ENCODE peak calls at places on chromosomes 2 and 18, in five cellular contexts. T is NCI-H1417, B is fibroblast of lung, Y is foreskin fibroblast, R is GM12864. I is an unnamed sample.

GRCh38 chr2:175454953-175455389 is 273.5 kb upstream of the ATP5MC3 start:
- DNase-seq in T (no peak), B (no peak), Y (no peak), R (no peak), I (no peak)

GRCh38 chr2:100859902-100860301 is 40.0 kb downstream of the NPAS2 start:
- DNase-seq in T (no peak), B (no peak), Y (no peak), R (no peak), I (no peak)

GRCh38 chr2:109157563-109158105 is 28.6 kb downstream of the SH3RF3 start:
- DNase-seq in T (no peak), B (no peak), Y (no peak), R (no peak), I (no peak)

GRCh38 chr2:17166506-17166905 is 351.7 kb downstream of the RAD51AP2 start:
- DNase-seq in T (peak), B (peak), Y (peak), R (no peak), I (no peak)

GRCh38 chr2:101219281-101219680 is 33.4 kb upstream of the CNOT11 start:
- DNase-seq in T (no peak), B (no peak), Y (no peak), R (no peak), I (no peak)

GRCh38 chr2:96691022-96691612 is 48.6 kb downstream of the FER1L5 start:
- DNase-seq in T (no peak), B (no peak), Y (no peak), R (no peak), I (no peak)

GRCh38 chr2:176944998-176945397 is 267.6 kb upstream of the HNRNPA3 start:
- DNase-seq in T (no peak), B (no peak), Y (no peak), R (no peak), I (no peak)

GRCh38 chr18:44589709-44590108 is 91.0 kb upstream of the SETBP1 start:
- DNase-seq in T (no peak), B (peak), Y (peak), R (no peak), I (no peak)

GRCh38 chr2:127056086-127056485 is 50.9 kb downstream of the BIN1 start:
- DNase-seq in T (no peak), B (no peak), Y (no peak), R (no peak), I (no peak)

GRCh38 chr2:121321476-121321875 is 36.5 kb upstream of the TFCP2L1 start:
- DNase-seq in T (no peak), B (no peak), Y (no peak), R (no peak), I (no peak)

GRCh38 chr2:223797073-223797472 is 40.3 kb downstream of the AP1S3 start:
- DNase-seq in T (no peak), B (peak), Y (no peak), R (no peak), I (peak)

GRCh38 chr18:49861659-49862058 is 48.3 kb upstream of the ACAA2 start:
- DNase-seq in T (no peak), B (peak), Y (no peak), R (no peak), I (no peak)

GRCh38 chr2:61114147-61114546 is 47.8 kb upstream of the C2orf74 start:
- DNase-seq in T (peak), B (no peak), Y (no peak), R (no peak), I (no peak)

GRCh38 chr2:6880200-6880733 is 2.7 kb downstream of the RSAD2 start:
- DNase-seq in T (no peak), B (no peak), Y (no peak), R (no peak), I (no peak)

GRCh38 chr2:11757101-11757500 is 10.7 kb downstream of the LPIN1 start:
- DNase-seq in T (peak), B (no peak), Y (no peak), R (no peak), I (no peak)

GRCh38 chr2:182435754-182436153 is 8.9 kb upstream of the PDE1A start:
- DNase-seq in T (no peak), B (peak), Y (peak), R (no peak), I (no peak)

GRCh38 chr18:57134564-57135211 is 12.2 kb upstream of the BOD1L2 start:
- DNase-seq in T (no peak), B (no peak), Y (no peak), R (no peak), I (no peak)

GRCh38 chr2:221490506-221491060 is 81.5 kb downstream of the EPHA4 start:
- DNase-seq in T (no peak), B (no peak), Y (no peak), R (no peak), I (no peak)

GRCh38 chr2:145807978-145808377 is 1288.1 kb upstream of the ZEB2 start:
- DNase-seq in T (no peak), B (no peak), Y (no peak), R (no peak), I (no peak)